ENCODE peak calls at places on chromosomes 6 and 20, in nine cellular contexts. One of them, this sample, is unnamed.

GRCh38 chr6:75183099-75183541 is 22.7 kb downstream of the COL12A1 start:
- DNase-seq in WTC11: no peak
- DNase-seq in AG10803: peak; percentile 91
- DNase-seq in astrocyte of the cerebellum: no peak
- DNase-seq in caudate nucleus: no peak
- DNase-seq in epithelial cell of proximal tubule: no peak
- DNase-seq in stimulated activated CD4-positive, alpha-beta T cell treated with anti-CD3 and anti-CD28 coated beads, Interleukin-2, amount 100 ng/mL, for 48 hours: no peak
- DNase-seq in activated gamma-delta T cell treated with Interleukin-2 at 50 U/mL for 16 hours: no peak
- DNase-seq in AML-193: no peak
- DNase-seq in this sample: peak; percentile 59

GRCh38 chr6:99416226-99416625 is 8.9 kb downstream of the PNISR start:
- DNase-seq in WTC11: no peak
- DNase-seq in AML-193: no peak
- DNase-seq in epithelial cell of proximal tubule: no peak
- DNase-seq in stimulated activated CD4-positive, alpha-beta T cell treated with anti-CD3 and anti-CD28 coated beads, Interleukin-2, amount 100 ng/mL, for 48 hours: no peak
- DNase-seq in astrocyte of the cerebellum: no peak
- DNase-seq in activated gamma-delta T cell treated with Interleukin-2 at 50 U/mL for 16 hours: no peak
- DNase-seq in AG10803: no peak
- DNase-seq in caudate nucleus: no peak
- DNase-seq in this sample: no peak

GRCh38 chr6:139588076-139588639 is 213.7 kb upstream of the CITED2 start:
- DNase-seq in astrocyte of the cerebellum: peak; percentile 28
- DNase-seq in stimulated activated CD4-positive, alpha-beta T cell treated with anti-CD3 and anti-CD28 coated beads, Interleukin-2, amount 100 ng/mL, for 48 hours: no peak
- DNase-seq in activated gamma-delta T cell treated with Interleukin-2 at 50 U/mL for 16 hours: no peak
- DNase-seq in caudate nucleus: no peak
- DNase-seq in epithelial cell of proximal tubule: no peak
- DNase-seq in AG10803: no peak
- DNase-seq in AML-193: no peak
- DNase-seq in WTC11: no peak
- DNase-seq in this sample: peak; percentile 62

GRCh38 chr6:139858444-139858843 is 484.0 kb upstream of the CITED2 start:
- DNase-seq in AG10803: no peak
- DNase-seq in activated gamma-delta T cell treated with Interleukin-2 at 50 U/mL for 16 hours: no peak
- DNase-seq in AML-193: no peak
- DNase-seq in epithelial cell of proximal tubule: no peak
- DNase-seq in stimulated activated CD4-positive, alpha-beta T cell treated with anti-CD3 and anti-CD28 coated beads, Interleukin-2, amount 100 ng/mL, for 48 hours: no peak
- DNase-seq in caudate nucleus: no peak
- DNase-seq in WTC11: no peak
- DNase-seq in astrocyte of the cerebellum: no peak
- DNase-seq in this sample: no peak

GRCh38 chr20:37096415-37097039 is 730 bp upstream of the RBL1 start:
- DNase-seq in caudate nucleus: no peak
- DNase-seq in epithelial cell of proximal tubule: no peak
- DNase-seq in astrocyte of the cerebellum: no peak
- DNase-seq in AG10803: no peak
- DNase-seq in AML-193: no peak
- DNase-seq in stimulated activated CD4-positive, alpha-beta T cell treated with anti-CD3 and anti-CD28 coated beads, Interleukin-2, amount 100 ng/mL, for 48 hours: no peak
- DNase-seq in WTC11: no peak
- DNase-seq in activated gamma-delta T cell treated with Interleukin-2 at 50 U/mL for 16 hours: no peak
- DNase-seq in this sample: no peak

GRCh38 chr6:163113358-163113962 is 301.1 kb upstream of the QKI start:
- DNase-seq in WTC11: no peak
- DNase-seq in stimulated activated CD4-positive, alpha-beta T cell treated with anti-CD3 and anti-CD28 coated beads, Interleukin-2, amount 100 ng/mL, for 48 hours: no peak
- DNase-seq in AML-193: no peak
- DNase-seq in epithelial cell of proximal tubule: no peak
- DNase-seq in activated gamma-delta T cell treated with Interleukin-2 at 50 U/mL for 16 hours: no peak
- DNase-seq in caudate nucleus: no peak
- DNase-seq in AG10803: no peak
- DNase-seq in astrocyte of the cerebellum: no peak
- DNase-seq in this sample: no peak

GRCh38 chr6:147904416-147904815 is 395.9 kb downstream of the SAMD5 start:
- DNase-seq in stimulated activated CD4-positive, alpha-beta T cell treated with anti-CD3 and anti-CD28 coated beads, Interleukin-2, amount 100 ng/mL, for 48 hours: no peak
- DNase-seq in AG10803: no peak
- DNase-seq in astrocyte of the cerebellum: no peak
- DNase-seq in caudate nucleus: no peak
- DNase-seq in AML-193: no peak
- DNase-seq in epithelial cell of proximal tubule: no peak
- DNase-seq in WTC11: no peak
- DNase-seq in activated gamma-delta T cell treated with Interleukin-2 at 50 U/mL for 16 hours: no peak
- DNase-seq in this sample: no peak

GRCh38 chr20:58646703-58647102 is 4.4 kb upstream of the STX16 start:
- DNase-seq in AML-193: no peak
- DNase-seq in caudate nucleus: no peak
- DNase-seq in WTC11: peak; percentile 1
- DNase-seq in activated gamma-delta T cell treated with Interleukin-2 at 50 U/mL for 16 hours: no peak
- DNase-seq in stimulated activated CD4-positive, alpha-beta T cell treated with anti-CD3 and anti-CD28 coated beads, Interleukin-2, amount 100 ng/mL, for 48 hours: no peak
- DNase-seq in astrocyte of the cerebellum: no peak
- DNase-seq in epithelial cell of proximal tubule: no peak
- DNase-seq in AG10803: no peak
- DNase-seq in this sample: no peak

GRCh38 chr6:107118976-107119375 is 3.7 kb upstream of the BEND3 start:
- DNase-seq in stimulated activated CD4-positive, alpha-beta T cell treated with anti-CD3 and anti-CD28 coated beads, Interleukin-2, amount 100 ng/mL, for 48 hours: no peak
- DNase-seq in WTC11: no peak
- DNase-seq in caudate nucleus: no peak
- DNase-seq in activated gamma-delta T cell treated with Interleukin-2 at 50 U/mL for 16 hours: no peak
- DNase-seq in epithelial cell of proximal tubule: no peak
- DNase-seq in AG10803: no peak
- DNase-seq in AML-193: no peak
- DNase-seq in astrocyte of the cerebellum: no peak
- DNase-seq in this sample: no peak

GRCh38 chr20:13656721-13657368 is 18.1 kb upstream of the TASP1 start:
- DNase-seq in caudate nucleus: no peak
- DNase-seq in stimulated activated CD4-positive, alpha-beta T cell treated with anti-CD3 and anti-CD28 coated beads, Interleukin-2, amount 100 ng/mL, for 48 hours: no peak
- DNase-seq in epithelial cell of proximal tubule: no peak
- DNase-seq in WTC11: no peak
- DNase-seq in astrocyte of the cerebellum: no peak
- DNase-seq in AML-193: no peak
- DNase-seq in activated gamma-delta T cell treated with Interleukin-2 at 50 U/mL for 16 hours: no peak
- DNase-seq in AG10803: no peak
- DNase-seq in this sample: no peak

GRCh38 chr20:23225407-23226060 is 125.1 kb upstream of the NXT1 start:
- DNase-seq in AG10803: peak; percentile 92
- DNase-seq in WTC11: no peak
- DNase-seq in epithelial cell of proximal tubule: peak; percentile 80
- DNase-seq in caudate nucleus: no peak
- DNase-seq in AML-193: peak; percentile 97
- DNase-seq in stimulated activated CD4-positive, alpha-beta T cell treated with anti-CD3 and anti-CD28 coated beads, Interleukin-2, amount 100 ng/mL, for 48 hours: no peak
- DNase-seq in astrocyte of the cerebellum: no peak
- DNase-seq in activated gamma-delta T cell treated with Interleukin-2 at 50 U/mL for 16 hours: no peak
- DNase-seq in this sample: peak; percentile 89

GRCh38 chr6:14016930-14017625 is 92.3 kb downstream of the RNF182 start:
- DNase-seq in caudate nucleus: no peak
- DNase-seq in WTC11: no peak
- DNase-seq in AML-193: no peak
- DNase-seq in stimulated activated CD4-positive, alpha-beta T cell treated with anti-CD3 and anti-CD28 coated beads, Interleukin-2, amount 100 ng/mL, for 48 hours: no peak
- DNase-seq in astrocyte of the cerebellum: no peak
- DNase-seq in AG10803: no peak
- DNase-seq in activated gamma-delta T cell treated with Interleukin-2 at 50 U/mL for 16 hours: no peak
- DNase-seq in epithelial cell of proximal tubule: no peak
- DNase-seq in this sample: no peak

GRCh38 chr20:50579511-50579910 is 69.3 kb downstream of the PTPN1 start:
- DNase-seq in WTC11: no peak
- DNase-seq in caudate nucleus: no peak
- DNase-seq in AML-193: no peak
- DNase-seq in activated gamma-delta T cell treated with Interleukin-2 at 50 U/mL for 16 hours: no peak
- DNase-seq in astrocyte of the cerebellum: no peak
- DNase-seq in AG10803: no peak
- DNase-seq in epithelial cell of proximal tubule: no peak
- DNase-seq in stimulated activated CD4-positive, alpha-beta T cell treated with anti-CD3 and anti-CD28 coated beads, Interleukin-2, amount 100 ng/mL, for 48 hours: no peak
- DNase-seq in this sample: no peak

GRCh38 chr6:134519456-134519855 is 201.5 kb upstream of the SGK1 start:
- DNase-seq in epithelial cell of proximal tubule: no peak
- DNase-seq in activated gamma-delta T cell treated with Interleukin-2 at 50 U/mL for 16 hours: peak; percentile 25
- DNase-seq in WTC11: no peak
- DNase-seq in caudate nucleus: no peak
- DNase-seq in AML-193: peak; percentile 79
- DNase-seq in AG10803: no peak
- DNase-seq in stimulated activated CD4-positive, alpha-beta T cell treated with anti-CD3 and anti-CD28 coated beads, Interleukin-2, amount 100 ng/mL, for 48 hours: no peak
- DNase-seq in astrocyte of the cerebellum: no peak
- DNase-seq in this sample: no peak

GRCh38 chr6:41697902-41698349 is 37.5 kb downstream of the TFEB start:
- DNase-seq in activated gamma-delta T cell treated with Interleukin-2 at 50 U/mL for 16 hours: no peak
- DNase-seq in caudate nucleus: no peak
- DNase-seq in AML-193: no peak
- DNase-seq in stimulated activated CD4-positive, alpha-beta T cell treated with anti-CD3 and anti-CD28 coated beads, Interleukin-2, amount 100 ng/mL, for 48 hours: no peak
- DNase-seq in epithelial cell of proximal tubule: no peak
- DNase-seq in astrocyte of the cerebellum: no peak
- DNase-seq in AG10803: peak; percentile 44
- DNase-seq in WTC11: no peak
- DNase-seq in this sample: no peak

GRCh38 chr6:27591660-27592059 is 118.8 kb upstream of the ZNF184 start:
- DNase-seq in AG10803: no peak
- DNase-seq in astrocyte of the cerebellum: no peak
- DNase-seq in epithelial cell of proximal tubule: no peak
- DNase-seq in caudate nucleus: no peak
- DNase-seq in WTC11: no peak
- DNase-seq in stimulated activated CD4-positive, alpha-beta T cell treated with anti-CD3 and anti-CD28 coated beads, Interleukin-2, amount 100 ng/mL, for 48 hours: peak; percentile 15
- DNase-seq in activated gamma-delta T cell treated with Interleukin-2 at 50 U/mL for 16 hours: no peak
- DNase-seq in AML-193: no peak
- DNase-seq in this sample: no peak

GRCh38 chr6:149483302-149483701 is 1.5 kb downstream of the ZC3H12D start:
- DNase-seq in caudate nucleus: no peak
- DNase-seq in AML-193: peak; percentile 87
- DNase-seq in WTC11: no peak
- DNase-seq in astrocyte of the cerebellum: no peak
- DNase-seq in stimulated activated CD4-positive, alpha-beta T cell treated with anti-CD3 and anti-CD28 coated beads, Interleukin-2, amount 100 ng/mL, for 48 hours: no peak
- DNase-seq in AG10803: no peak
- DNase-seq in activated gamma-delta T cell treated with Interleukin-2 at 50 U/mL for 16 hours: no peak
- DNase-seq in epithelial cell of proximal tubule: no peak
- DNase-seq in this sample: no peak

GRCh38 chr6:107267006-107267405 is 151.7 kb upstream of the BEND3 start:
- DNase-seq in AML-193: no peak
- DNase-seq in activated gamma-delta T cell treated with Interleukin-2 at 50 U/mL for 16 hours: no peak
- DNase-seq in caudate nucleus: no peak
- DNase-seq in astrocyte of the cerebellum: no peak
- DNase-seq in epithelial cell of proximal tubule: no peak
- DNase-seq in stimulated activated CD4-positive, alpha-beta T cell treated with anti-CD3 and anti-CD28 coated beads, Interleukin-2, amount 100 ng/mL, for 48 hours: no peak
- DNase-seq in WTC11: no peak
- DNase-seq in AG10803: no peak
- DNase-seq in this sample: no peak

GRCh38 chr6:101396552-101397173 is 3.2 kb downstream of the GRIK2 start:
- DNase-seq in astrocyte of the cerebellum: peak; percentile 64
- DNase-seq in activated gamma-delta T cell treated with Interleukin-2 at 50 U/mL for 16 hours: peak; percentile 5
- DNase-seq in AML-193: peak; percentile 30
- DNase-seq in WTC11: peak; percentile 78
- DNase-seq in caudate nucleus: no peak
- DNase-seq in AG10803: peak; percentile 40
- DNase-seq in epithelial cell of proximal tubule: no peak
- DNase-seq in stimulated activated CD4-positive, alpha-beta T cell treated with anti-CD3 and anti-CD28 coated beads, Interleukin-2, amount 100 ng/mL, for 48 hours: peak; percentile 31
- DNase-seq in this sample: peak; percentile 2

GRCh38 chr6:79872986-79873385 is 74.4 kb downstream of the ELOVL4 start:
- DNase-seq in epithelial cell of proximal tubule: peak; percentile 57
- DNase-seq in activated gamma-delta T cell treated with Interleukin-2 at 50 U/mL for 16 hours: no peak
- DNase-seq in astrocyte of the cerebellum: no peak
- DNase-seq in AML-193: peak; percentile 56
- DNase-seq in caudate nucleus: no peak
- DNase-seq in stimulated activated CD4-positive, alpha-beta T cell treated with anti-CD3 and anti-CD28 coated beads, Interleukin-2, amount 100 ng/mL, for 48 hours: no peak
- DNase-seq in WTC11: no peak
- DNase-seq in AG10803: peak; percentile 76
- DNase-seq in this sample: no peak

GRCh38 chr6:159806021-159806458 is 6.0 kb downstream of the PNLDC1 start:
- DNase-seq in AG10803: peak; percentile 9
- DNase-seq in astrocyte of the cerebellum: no peak
- DNase-seq in AML-193: peak; percentile 75
- DNase-seq in caudate nucleus: no peak
- DNase-seq in activated gamma-delta T cell treated with Interleukin-2 at 50 U/mL for 16 hours: no peak
- DNase-seq in epithelial cell of proximal tubule: no peak
- DNase-seq in WTC11: no peak
- DNase-seq in stimulated activated CD4-positive, alpha-beta T cell treated with anti-CD3 and anti-CD28 coated beads, Interleukin-2, amount 100 ng/mL, for 48 hours: no peak
- DNase-seq in this sample: no peak

GRCh38 chr6:36852481-36853147 is 13.4 kb upstream of the CPNE5 start:
- DNase-seq in WTC11: no peak
- DNase-seq in activated gamma-delta T cell treated with Interleukin-2 at 50 U/mL for 16 hours: no peak
- DNase-seq in AG10803: peak; percentile 68
- DNase-seq in astrocyte of the cerebellum: no peak
- DNase-seq in stimulated activated CD4-positive, alpha-beta T cell treated with anti-CD3 and anti-CD28 coated beads, Interleukin-2, amount 100 ng/mL, for 48 hours: no peak
- DNase-seq in epithelial cell of proximal tubule: peak; percentile 41
- DNase-seq in AML-193: no peak
- DNase-seq in caudate nucleus: no peak
- DNase-seq in this sample: no peak

GRCh38 chr6:39357998-39358686 is 35.6 kb upstream of the KCNK16 start:
- DNase-seq in caudate nucleus: no peak
- DNase-seq in astrocyte of the cerebellum: peak; percentile 38
- DNase-seq in stimulated activated CD4-positive, alpha-beta T cell treated with anti-CD3 and anti-CD28 coated beads, Interleukin-2, amount 100 ng/mL, for 48 hours: no peak
- DNase-seq in AML-193: no peak
- DNase-seq in activated gamma-delta T cell treated with Interleukin-2 at 50 U/mL for 16 hours: no peak
- DNase-seq in epithelial cell of proximal tubule: peak; percentile 29
- DNase-seq in WTC11: no peak
- DNase-seq in AG10803: peak; percentile 73
- DNase-seq in this sample: peak; percentile 25

GRCh38 chr20:24798930-24799705 is 150.0 kb upstream of the CST7 start:
- DNase-seq in AG10803: peak; percentile 59
- DNase-seq in WTC11: no peak
- DNase-seq in AML-193: no peak
- DNase-seq in caudate nucleus: no peak
- DNase-seq in astrocyte of the cerebellum: peak; percentile 68
- DNase-seq in stimulated activated CD4-positive, alpha-beta T cell treated with anti-CD3 and anti-CD28 coated beads, Interleukin-2, amount 100 ng/mL, for 48 hours: no peak
- DNase-seq in activated gamma-delta T cell treated with Interleukin-2 at 50 U/mL for 16 hours: no peak
- DNase-seq in epithelial cell of proximal tubule: no peak
- DNase-seq in this sample: no peak

GRCh38 chr20:5356921-5357320 is 40.2 kb upstream of the PROKR2 start:
- DNase-seq in activated gamma-delta T cell treated with Interleukin-2 at 50 U/mL for 16 hours: no peak
- DNase-seq in astrocyte of the cerebellum: no peak
- DNase-seq in AG10803: no peak
- DNase-seq in WTC11: no peak
- DNase-seq in stimulated activated CD4-positive, alpha-beta T cell treated with anti-CD3 and anti-CD28 coated beads, Interleukin-2, amount 100 ng/mL, for 48 hours: no peak
- DNase-seq in AML-193: no peak
- DNase-seq in epithelial cell of proximal tubule: no peak
- DNase-seq in caudate nucleus: no peak
- DNase-seq in this sample: no peak

GRCh38 chr6:108801331-108801730 is 46.9 kb upstream of the ARMC2 start:
- DNase-seq in caudate nucleus: no peak
- DNase-seq in stimulated activated CD4-positive, alpha-beta T cell treated with anti-CD3 and anti-CD28 coated beads, Interleukin-2, amount 100 ng/mL, for 48 hours: no peak
- DNase-seq in activated gamma-delta T cell treated with Interleukin-2 at 50 U/mL for 16 hours: no peak
- DNase-seq in epithelial cell of proximal tubule: no peak
- DNase-seq in WTC11: no peak
- DNase-seq in AG10803: no peak
- DNase-seq in AML-193: peak; percentile 73
- DNase-seq in astrocyte of the cerebellum: no peak
- DNase-seq in this sample: no peak

GRCh38 chr20:43442310-43442880 is 15.3 kb upstream of the SRSF6 start:
- DNase-seq in AML-193: no peak
- DNase-seq in astrocyte of the cerebellum: no peak
- DNase-seq in caudate nucleus: no peak
- DNase-seq in epithelial cell of proximal tubule: no peak
- DNase-seq in AG10803: peak; percentile 37
- DNase-seq in WTC11: no peak
- DNase-seq in stimulated activated CD4-positive, alpha-beta T cell treated with anti-CD3 and anti-CD28 coated beads, Interleukin-2, amount 100 ng/mL, for 48 hours: no peak
- DNase-seq in activated gamma-delta T cell treated with Interleukin-2 at 50 U/mL for 16 hours: no peak
- DNase-seq in this sample: no peak

GRCh38 chr6:64334646-64335045 is 699.0 kb downstream of the PHF3 start:
- DNase-seq in epithelial cell of proximal tubule: no peak
- DNase-seq in caudate nucleus: no peak
- DNase-seq in stimulated activated CD4-positive, alpha-beta T cell treated with anti-CD3 and anti-CD28 coated beads, Interleukin-2, amount 100 ng/mL, for 48 hours: no peak
- DNase-seq in AG10803: no peak
- DNase-seq in activated gamma-delta T cell treated with Interleukin-2 at 50 U/mL for 16 hours: no peak
- DNase-seq in AML-193: no peak
- DNase-seq in astrocyte of the cerebellum: peak; percentile 28
- DNase-seq in WTC11: no peak
- DNase-seq in this sample: no peak

This sample was measured in AG09319.